ENCODE peak calls at places on chromosomes 16 and 17, in nine cellular contexts. O is ovary, J is A549, X is tibial nerve, G is stomach, Y is transverse colon, B is sigmoid colon, T is upper lobe of left lung, D is SK-N-SH. Z is an unnamed sample.

GRCh38 chr17:44190496-44190895 is 3.7 kb downstream of the TMUB2 start:
- DNase-seq in T (no peak), J (no peak), X (no peak), Y (no peak), B (no peak), O (no peak), G (no peak), D (no peak), Z (no peak)

GRCh38 chr17:17837966-17838962 is 1.5 kb upstream of the SREBF1 start:
- DNase-seq in G (no peak), X (peak), Y (peak), D (no peak), J (peak), B (no peak), T (peak), O (peak), Z (no peak)

GRCh38 chr17:80970044-80970761 is 21.4 kb upstream of the CHMP6 start:
- DNase-seq in B (peak), G (peak), T (no peak), Y (peak), D (peak), O (no peak), J (peak), X (no peak), Z (no peak)

GRCh38 chr16:10922328-10923145 is 19.7 kb downstream of the DEXI start:
- DNase-seq in D (no peak), Y (no peak), J (no peak), T (peak), G (no peak), O (no peak), X (no peak), B (peak), Z (no peak)

GRCh38 chr17:21228111-21228510 is 14.2 kb upstream of the TMEM11 start:
- DNase-seq in X (no peak), D (no peak), Y (no peak), B (no peak), G (no peak), T (peak), J (no peak), O (no peak), Z (no peak)

GRCh38 chr16:75919664-75920063 is 193.4 kb upstream of the CPHXL start:
- DNase-seq in B (no peak), T (no peak), D (no peak), X (no peak), G (no peak), J (no peak), Y (no peak), O (no peak), Z (no peak)

GRCh38 chr17:80649200-80649644 is 104.6 kb downstream of the RPTOR start:
- DNase-seq in T (no peak), J (no peak), O (no peak), B (no peak), X (no peak), Y (no peak), D (no peak), G (no peak), Z (no peak)

GRCh38 chr17:41176744-41177387 is 1.2 kb downstream of the KRTAP4-2 start:
- DNase-seq in G (no peak), X (no peak), Y (no peak), T (no peak), D (no peak), O (no peak), J (no peak), B (no peak), Z (no peak)

GRCh38 chr16:2147981-2148671 is at the start of gene RAB26:
- DNase-seq in Y (peak), J (peak), X (peak), O (peak), T (peak), D (peak), G (peak), B (peak), Z (no peak)

GRCh38 chr17:50768348-50768761 is 1.0 kb upstream of the ANKRD40CL start:
- DNase-seq in D (no peak), Y (peak), G (peak), X (no peak), O (no peak), J (peak), T (peak), B (no peak), Z (peak)

GRCh38 chr16:87897563-87898505 is 28.5 kb upstream of the SLC7A5 start:
- DNase-seq in Y (no peak), X (no peak), G (no peak), B (no peak), T (no peak), J (no peak), D (no peak), O (no peak), Z (no peak)

GRCh38 chr16:10989494-10989893 is 45.1 kb downstream of the CLEC16A start:
- DNase-seq in X (no peak), Y (no peak), J (no peak), G (no peak), O (no peak), T (no peak), B (no peak), D (peak), Z (no peak)

GRCh38 chr17:63445571-63446217 is 412 bp downstream of the CYB561 start:
- DNase-seq in B (no peak), T (peak), G (peak), Y (peak), D (peak), X (no peak), J (peak), O (no peak), Z (no peak)
- TF ChIP-seq CTCF in B (peak), T (peak), G (no peak), Y (peak), D (peak), X (peak), J (peak), O (peak), Z (peak)

DNA sequence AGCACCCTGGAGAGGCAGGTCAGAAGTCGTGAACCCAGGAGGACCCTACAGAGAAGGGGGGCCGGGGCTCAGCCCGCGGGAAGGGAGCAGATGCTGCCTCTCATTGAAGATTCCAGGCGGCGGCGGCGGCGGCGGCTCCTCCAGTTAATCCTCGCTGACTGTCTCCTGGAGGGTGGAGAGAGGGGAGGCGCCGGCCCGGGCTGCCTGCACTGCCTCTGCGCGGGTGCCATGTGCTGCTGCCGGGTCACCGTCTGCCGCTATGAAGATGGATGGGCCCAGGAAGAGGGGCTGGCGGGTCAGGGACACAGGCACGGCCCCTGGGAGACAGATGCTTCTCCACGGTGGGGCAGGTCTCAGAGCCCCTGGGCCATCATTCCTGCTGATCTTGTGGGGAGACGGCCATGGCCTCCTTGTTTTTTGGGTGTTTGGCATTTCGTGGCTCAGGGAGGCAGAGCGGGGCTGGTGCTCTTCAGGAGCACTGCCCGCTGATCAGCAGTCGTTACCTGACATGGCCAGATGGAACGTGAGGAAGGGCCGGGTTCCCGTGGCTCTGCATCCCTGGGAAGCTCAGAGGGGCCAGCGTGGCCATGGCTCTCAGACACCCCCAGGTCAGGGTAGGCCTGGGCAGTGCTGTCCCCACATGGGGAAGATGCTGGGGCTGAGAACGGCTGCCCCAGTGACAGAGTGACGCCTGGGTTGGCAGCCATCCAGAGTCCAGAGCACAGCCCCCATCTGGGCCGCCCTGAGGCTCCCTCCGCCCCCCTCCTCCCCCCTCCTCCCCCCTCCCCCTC is 36.1 kb downstream of the GINS2 start:
- DNase-seq in X (no peak), D (peak), G (peak), O (peak), T (no peak), Y (peak), J (peak), B (peak), Z (peak)
- TF ChIP-seq EP300 in X (no peak), D (no peak), G (no peak), O (no peak), T (no peak), Y (no peak), J (no peak), B (no peak), Z (no peak)

GRCh38 chr16:57012353-57012752 is 23.0 kb downstream of the NLRC5 start:
- DNase-seq in D (no peak), J (no peak), X (no peak), O (no peak), T (no peak), Y (no peak), B (no peak), G (no peak), Z (no peak)

GRCh38 chr16:57008440-57008839 is 19.1 kb downstream of the NLRC5 start:
- DNase-seq in O (no peak), T (no peak), B (no peak), Y (no peak), X (no peak), D (no peak), J (no peak), G (no peak), Z (no peak)

GRCh38 chr16:57007050-57007449 is 17.7 kb downstream of the NLRC5 start:
- DNase-seq in J (no peak), Y (no peak), B (no peak), D (no peak), G (no peak), O (no peak), T (no peak), X (no peak), Z (no peak)

GRCh38 chr16:57007530-57007929 is 18.2 kb downstream of the NLRC5 start:
- DNase-seq in X (no peak), J (no peak), B (no peak), T (no peak), O (no peak), Y (no peak), D (no peak), G (no peak), Z (no peak)

DNA sequence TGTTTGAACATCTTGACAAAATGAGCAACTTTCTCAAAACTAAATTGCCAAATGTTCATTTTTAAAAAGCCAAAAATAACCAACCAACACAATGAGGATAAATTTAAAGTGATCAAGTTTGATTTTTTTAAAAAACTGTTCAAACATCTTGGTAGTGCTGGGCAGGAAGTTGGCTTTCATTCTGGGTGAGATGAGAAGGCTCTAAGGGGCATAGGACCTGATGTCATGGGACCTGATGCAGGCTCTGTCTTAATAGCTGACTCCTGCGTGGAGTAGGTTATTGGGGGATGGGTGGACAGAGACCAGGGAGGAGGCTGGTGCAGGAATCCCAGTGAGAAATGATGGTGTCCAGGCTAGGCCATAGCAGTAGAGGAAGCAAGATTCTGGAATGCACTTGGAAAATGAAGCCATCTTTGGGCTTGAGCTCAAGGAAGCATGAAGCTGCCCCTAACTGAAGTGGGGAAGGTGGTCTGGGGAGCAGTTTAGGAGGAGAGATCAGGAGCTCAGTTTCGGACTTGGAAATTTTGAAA is 20.3 kb downstream of the NLRC5 start:
- DNase-seq in O (no peak), T (no peak), J (no peak), B (no peak), D (no peak), X (no peak), Y (no peak), G (no peak), Z (no peak)
- H3K27ac ChIP-seq in O (no peak), T (no peak), J (no peak), B (no peak), D (no peak), X (no peak), Y (no peak), G (no peak), Z (no peak)

DNA sequence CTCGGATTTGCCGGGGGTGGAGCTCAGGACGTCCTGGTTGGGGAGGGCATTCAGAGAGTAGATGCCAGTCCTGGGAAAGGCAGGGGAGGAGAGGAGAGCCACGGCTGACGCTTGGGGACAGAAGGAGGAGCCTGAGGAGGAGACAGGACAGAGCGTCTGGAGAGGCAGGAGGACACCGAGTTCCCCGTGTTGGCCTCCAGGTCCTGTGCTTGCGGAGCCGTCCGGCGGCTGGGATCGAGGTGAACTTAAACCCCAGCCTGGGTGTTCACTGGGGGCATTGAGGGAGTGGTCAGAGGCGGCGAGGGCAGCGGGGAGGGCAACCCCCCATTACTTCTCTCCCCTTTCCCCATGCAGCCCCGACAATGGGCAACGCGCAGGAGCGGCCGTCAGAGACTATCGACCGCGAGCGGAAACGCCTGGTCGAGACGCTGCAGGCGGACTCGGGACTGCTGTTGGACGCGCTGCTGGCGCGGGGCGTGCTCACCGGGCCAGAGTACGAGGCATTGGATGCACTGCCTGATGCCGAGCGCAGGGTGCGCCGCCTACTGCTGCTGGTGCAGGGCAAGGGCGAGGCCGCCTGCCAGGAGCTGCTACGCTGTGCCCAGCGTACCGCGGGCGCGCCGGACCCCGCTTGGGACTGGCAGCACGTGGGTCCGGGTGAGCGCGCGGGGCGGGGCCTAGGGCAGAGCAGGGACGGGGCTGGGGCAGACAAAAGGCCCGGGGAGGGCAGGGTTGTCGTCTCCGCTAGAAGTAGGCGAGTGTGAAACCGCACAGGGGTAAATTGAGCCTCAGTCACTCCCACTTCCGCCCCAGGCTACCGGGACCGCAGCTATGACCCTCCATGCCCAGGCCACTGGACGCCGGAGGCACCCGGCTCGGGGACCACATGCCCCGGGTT is 3.7 kb downstream of the NOL3 start:
- DNase-seq in D (peak), O (peak), Y (peak), X (peak), G (peak), J (peak), B (peak), T (peak), Z (peak)
- TF ChIP-seq CTCF in D (no peak), O (peak), Y (peak), X (no peak), G (peak), J (peak), B (peak), T (peak), Z (peak)

DNA sequence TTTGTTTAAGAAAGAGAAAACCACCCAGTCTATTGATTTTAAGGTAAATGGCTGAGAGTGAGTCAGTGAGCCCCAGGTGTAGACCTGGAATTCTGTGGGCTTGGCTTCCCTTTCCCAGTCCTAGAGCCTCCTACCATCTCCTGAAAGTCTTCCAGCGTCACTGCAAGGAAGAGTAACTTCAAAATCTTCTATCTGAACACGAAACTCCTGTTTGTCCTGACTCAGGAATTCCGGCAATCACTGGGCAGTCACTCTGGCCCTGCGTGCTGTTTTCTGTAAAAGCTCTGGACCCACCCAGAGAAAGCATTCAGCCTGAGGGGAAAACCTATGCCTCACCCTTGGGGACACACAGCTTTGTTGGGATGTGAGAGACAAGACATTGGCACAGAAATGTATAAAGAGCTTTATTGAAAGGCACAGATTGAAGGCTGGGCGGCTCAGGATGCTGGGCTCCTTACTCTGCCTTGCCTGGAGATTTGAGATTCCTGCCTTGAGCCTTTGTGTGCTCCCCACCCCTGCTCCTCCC is 15.9 kb downstream of the MINK1 start:
- DNase-seq in Y (no peak), T (no peak), G (no peak), X (no peak), J (peak), D (no peak), B (no peak), O (no peak), Z (no peak)
- TF ChIP-seq EP300 in Y (no peak), T (no peak), G (no peak), X (peak), J (peak), D (no peak), B (no peak), O (no peak), Z (no peak)

GRCh38 chr17:37488009-37488604 is 1.6 kb upstream of the DUSP14 start:
- DNase-seq in B (no peak), G (no peak), D (peak), O (no peak), X (no peak), J (peak), T (no peak), Y (no peak), Z (no peak)
- H3K27ac ChIP-seq in B (peak), G (peak), D (peak), O (peak), X (peak), J (peak), T (peak), Y (peak), Z (peak)

GRCh38 chr17:74369665-74370490 is 2.6 kb downstream of the GPR142 start:
- DNase-seq in Y (no peak), O (no peak), G (no peak), B (no peak), J (no peak), D (no peak), T (no peak), X (no peak), Z (no peak)
- TF ChIP-seq CTCF in Y (no peak), O (no peak), G (no peak), B (no peak), J (no peak), D (no peak), T (no peak), X (no peak), Z (no peak)

GRCh38 chr16:58502217-58502921 is 2.4 kb downstream of the NDRG4 start:
- DNase-seq in D (no peak), B (no peak), G (no peak), T (no peak), O (no peak), J (no peak), Y (no peak), X (no peak), Z (no peak)
- TF ChIP-seq EP300 in D (no peak), B (no peak), G (no peak), T (no peak), O (no peak), J (no peak), Y (no peak), X (no peak), Z (no peak)